ENCODE peak calls at places on chromosomes 16 and 17, in five cellular contexts. J, V, Y, A and C are unnamed samples. For H3K27me3, the result is how much of the 10 kb centered on the place peaks cover.

GRCh38 chr17:61456688-61457225 is 4.5 kb downstream of the TBX4 start:
- DNase-seq in J (no peak), V (no peak), Y (no peak), A (no peak), C (no peak)

GRCh38 chr16:27492588-27492979 is 57.1 kb downstream of the GTF3C1 start:
- DNase-seq in J (no peak), V (no peak), Y (no peak), A (no peak), C (no peak)

GRCh38 chr16:49936791-49937190 is 80.9 kb upstream of the ZNF423 start:
- DNase-seq in J (no peak), V (no peak), Y (no peak), A (no peak), C (no peak)

GRCh38 chr16:28473714-28474265 is 1.7 kb upstream of the NPIPB7 start:
- DNase-seq in J (no peak), V (no peak), Y (no peak), A (no peak), C (no peak)

GRCh38 chr17:78081551-78081950 is 47.0 kb downstream of the TMC6 start:
- DNase-seq in J (no peak), V (no peak), Y (no peak), A (no peak), C (no peak)

GRCh38 chr17:7323731-7324437 is 5.3 kb downstream of the NEURL4 start:
- DNase-seq in J (peak), V (peak), Y (no peak), A (peak), C (peak)

GRCh38 chr17:49741692-49742076 is 22.2 kb downstream of the FAM117A start:
- DNase-seq in J (no peak), V (no peak), Y (no peak), A (no peak), C (no peak)

GRCh38 chr17:13429201-13429600 is 172.5 kb downstream of the HS3ST3A1 start:
- DNase-seq in J (no peak), V (no peak), Y (no peak), A (no peak), C (no peak)

GRCh38 chr17:41629826-41630670 is 5.7 kb upstream of the KRT17 start:
- DNase-seq in J (no peak), V (no peak), Y (no peak), A (no peak), C (no peak)

GRCh38 chr17:74862108-74862901 is 2.6 kb upstream of the GRIN2C start:
- DNase-seq in J (peak), V (peak), Y (peak), A (no peak), C (no peak)

GRCh38 chr17:20282526-20283308 is 184.6 kb downstream of the LGALS9B start:
- DNase-seq in J (no peak), V (no peak), Y (no peak), A (no peak), C (no peak)

DNA sequence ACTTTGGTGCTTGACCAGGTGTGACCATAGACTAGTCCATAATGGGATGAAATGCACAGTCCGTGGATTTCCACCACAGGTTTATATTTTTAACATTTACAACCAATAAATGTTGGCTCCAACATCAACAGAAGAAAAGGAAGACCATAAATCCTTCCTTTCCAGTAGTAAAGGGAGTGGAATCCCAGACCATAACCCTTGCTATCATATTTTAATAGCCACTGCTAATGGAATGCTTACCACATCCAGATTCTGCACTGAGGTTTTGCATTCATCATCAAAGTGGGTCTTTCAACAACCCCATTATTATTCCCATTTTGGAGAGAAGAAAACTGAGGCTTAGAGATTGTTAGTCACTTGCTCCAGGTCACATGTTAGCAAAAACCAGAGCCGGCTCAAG is 106.7 kb downstream of the FOXL1 start:
- DNase-seq in J (no peak), V (no peak), Y (no peak), A (no peak), C (no peak)
- H3K27me3 ChIP-seq in J (under half), V (under half), Y (under half), A (under half), C (under half)

DNA sequence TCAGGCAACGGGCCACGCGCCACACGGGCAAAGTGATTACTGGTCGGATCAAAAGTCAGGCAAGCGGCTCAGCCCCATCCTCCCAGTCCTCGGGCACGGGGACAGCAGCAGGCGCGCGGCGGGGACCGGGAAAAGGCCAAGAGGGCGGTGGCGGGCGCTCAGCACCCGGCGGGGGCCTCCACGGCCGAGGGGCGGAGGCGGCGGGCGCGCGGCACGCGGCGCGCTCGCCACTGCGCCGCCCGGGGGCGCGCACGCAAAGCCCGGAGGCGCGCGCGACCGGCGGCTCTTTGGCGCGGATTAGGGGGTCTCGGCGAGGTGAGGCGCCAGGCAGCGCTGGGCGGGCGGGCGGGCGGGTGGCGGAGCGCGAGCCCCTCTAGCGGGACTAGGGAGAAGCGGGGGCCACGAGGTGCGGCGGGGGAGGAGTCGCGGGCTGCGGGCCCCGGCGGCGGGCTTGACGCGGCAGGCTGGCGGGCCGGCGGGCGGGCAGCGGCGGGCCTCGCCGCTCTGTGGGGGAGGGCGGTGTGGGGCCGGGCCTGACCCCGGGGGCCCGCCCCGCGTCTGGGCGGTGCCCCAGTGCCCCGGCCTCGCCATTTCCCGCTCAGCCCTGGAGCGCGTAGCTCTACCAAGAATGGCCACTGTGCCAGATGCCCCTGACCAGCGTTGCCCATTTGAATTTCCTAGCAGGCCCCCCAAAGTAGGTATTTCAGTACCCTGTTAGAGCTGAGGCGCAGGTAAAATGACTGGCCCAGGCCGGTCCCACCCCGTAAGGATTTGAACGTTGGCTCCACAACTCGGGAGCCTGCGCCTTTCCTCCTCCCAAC is at the start of the genes ACACA and TADA2A:
- DNase-seq in J (peak), V (peak), Y (peak), A (peak), C (peak)
- TF ChIP-seq CTCF in J (no peak), V (no peak), Y (no peak), A (peak), C (no peak)

GRCh38 chr17:79204261-79204660 is 129.6 kb downstream of the ENGASE start:
- DNase-seq in J (no peak), V (no peak), Y (no peak), A (no peak), C (no peak)
- H3K27me3 ChIP-seq in J (under half), V (under half), Y (under half), A (under half), C (under half)

GRCh38 chr16:17211797-17212196 is 259.0 kb downstream of the XYLT1 start:
- DNase-seq in J (no peak), V (no peak), Y (no peak), A (no peak), C (no peak)
- TF ChIP-seq CTCF in J (no peak), V (no peak), Y (no peak), A (no peak), C (no peak)

GRCh38 chr16:7304257-7304656 is 28.4 kb upstream of the RBFOX1 start:
- DNase-seq in J (no peak), V (no peak), Y (no peak), A (no peak), C (no peak)
- H3K27me3 ChIP-seq in J (under half), V (under half), Y (under half), A (under half), C (under half)

GRCh38 chr16:23183486-23183862 is 929 bp downstream of the SCNN1G start:
- DNase-seq in J (no peak), V (no peak), Y (no peak), A (no peak), C (no peak)

GRCh38 chr16:23181506-23181905 is 1.0 kb upstream of the SCNN1G start:
- DNase-seq in J (no peak), V (no peak), Y (no peak), A (no peak), C (no peak)

GRCh38 chr16:23182675-23183485 is at the start of gene SCNN1G:
- DNase-seq in J (no peak), V (peak), Y (no peak), A (no peak), C (no peak)

GRCh38 chr16:23185661-23186060 is 3.1 kb downstream of the SCNN1G start:
- DNase-seq in J (no peak), V (no peak), Y (no peak), A (no peak), C (no peak)

GRCh38 chr16:23182206-23182674 is 305 bp upstream of the SCNN1G start:
- DNase-seq in J (peak), V (peak), Y (peak), A (peak), C (peak)
- TF ChIP-seq CTCF in J (peak), V (peak), Y (peak), A (peak), C (peak)